ENCODE peak calls at places on chromosomes 1 and 21, in four cellular contexts. K is K562, G is HepG2, B is GM12878. N is an unnamed sample.

GRCh38 chr21:34736116-34736870 is 67.5 kb downstream of the CLIC6 start:
- DNase-seq in K (no peak), G (no peak), B (no peak), N (no peak)

GRCh38 chr1:225767591-225768540 is 9.8 kb upstream of the SRP9 start:
- DNase-seq in K (no peak), G (peak), B (no peak), N (peak)

GRCh38 chr1:8570435-8570834 is 247.0 kb downstream of the RERE start:
- DNase-seq in K (no peak), G (no peak), B (no peak), N (no peak)

GRCh38 chr1:226355679-226356583 is 47.0 kb upstream of the LIN9 start:
- DNase-seq in K (no peak), G (no peak), B (no peak), N (no peak)

GRCh38 chr21:35159881-35160280 is 110.8 kb upstream of the RUNX1 start:
- DNase-seq in K (no peak), G (no peak), B (no peak), N (no peak)

GRCh38 chr21:40422851-40423635 is 423.9 kb downstream of the DSCAM start:
- DNase-seq in K (no peak), G (no peak), B (no peak), N (no peak)

GRCh38 chr1:56901720-56902119 is 47.1 kb downstream of the C8A start:
- DNase-seq in K (no peak), G (no peak), B (no peak), N (no peak)

GRCh38 chr1:228004331-228004871 is 2.4 kb upstream of the WNT3A start:
- DNase-seq in K (peak), G (peak), B (no peak), N (peak)

GRCh38 chr1:114735479-114735878 is 18.9 kb upstream of the NRAS start:
- DNase-seq in K (no peak), G (no peak), B (no peak), N (no peak)

GRCh38 chr1:29298175-29298720 is 61.9 kb downstream of the PTPRU start:
- DNase-seq in K (no peak), G (no peak), B (no peak), N (no peak)

GRCh38 chr1:243842978-243843490 is 7.0 kb downstream of the AKT3 start:
- DNase-seq in K (peak), G (no peak), B (no peak), N (no peak)

GRCh38 chr1:186819140-186819539 is 9.6 kb upstream of the PLA2G4A start:
- DNase-seq in K (no peak), G (no peak), B (peak), N (no peak)

GRCh38 chr1:64110924-64111777 is 92.3 kb upstream of the UBE2U start:
- DNase-seq in K (no peak), G (no peak), B (no peak), N (no peak)

GRCh38 chr1:64114012-64114525 is 89.4 kb upstream of the UBE2U start:
- DNase-seq in K (no peak), G (no peak), B (no peak), N (no peak)

GRCh38 chr1:64107587-64107986 is 95.8 kb upstream of the UBE2U start:
- DNase-seq in K (no peak), G (no peak), B (no peak), N (no peak)

GRCh38 chr1:64111787-64112186 is 91.6 kb upstream of the UBE2U start:
- DNase-seq in K (no peak), G (no peak), B (no peak), N (no peak)

GRCh38 chr1:64112281-64112680 is 91.1 kb upstream of the UBE2U start:
- DNase-seq in K (no peak), G (no peak), B (no peak), N (no peak)
- TF ChIP-seq ESRRA in K (no peak), G (no peak), B (no peak), N (no peak)

GRCh38 chr21:42665026-42665425 is 11.6 kb downstream of the PDE9A start:
- DNase-seq in K (peak), G (no peak), B (no peak), N (no peak)
- TF ChIP-seq USF2 in K (no peak), G (no peak), B (no peak), N (no peak)

GRCh38 chr1:107135466-107135865 is 5.4 kb upstream of the NTNG1 start:
- DNase-seq in K (peak), G (peak), B (no peak), N (peak)
- TF ChIP-seq CBFB in K (no peak), G (no peak), B (no peak), N (no peak)

DNA sequence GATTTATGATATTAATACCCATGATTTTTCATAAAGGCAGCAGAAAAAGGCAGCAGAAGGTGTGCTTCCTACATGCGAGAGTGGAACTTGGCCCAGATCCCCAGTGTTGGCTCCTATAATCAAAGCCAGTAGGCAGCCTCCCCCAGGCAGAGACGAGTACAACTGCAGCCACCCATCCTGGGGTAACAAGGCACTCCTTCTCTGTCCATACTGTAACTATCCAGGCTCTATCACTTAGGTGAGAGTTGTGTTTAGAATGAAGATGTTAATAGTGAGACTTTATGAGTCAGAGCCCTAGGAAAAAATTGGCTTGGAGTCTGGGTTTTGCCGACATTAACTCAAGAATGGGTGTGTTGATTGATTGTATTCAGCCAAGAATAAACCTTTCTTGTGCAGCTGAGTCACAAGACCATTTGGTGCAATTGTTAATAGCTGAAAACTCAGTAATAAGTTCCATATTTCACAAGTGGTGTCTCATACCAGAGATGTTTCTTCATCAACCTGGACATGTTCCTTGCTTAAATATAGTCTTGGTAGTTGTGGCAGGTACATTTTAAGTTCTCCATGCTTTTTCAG is 322.3 kb downstream of the DUSP10 start:
- DNase-seq in K (no peak), G (no peak), B (no peak), N (no peak)
- TF ChIP-seq ESRRA in K (no peak), G (no peak), B (no peak), N (no peak)

GRCh38 chr1:239247299-239247698 is 139.1 kb upstream of the CHRM3 start:
- DNase-seq in K (no peak), G (no peak), B (no peak), N (no peak)

GRCh38 chr1:239255628-239256160 is 130.7 kb upstream of the CHRM3 start:
- DNase-seq in K (no peak), G (no peak), B (no peak), N (no peak)

GRCh38 chr1:239253032-239253431 is 133.3 kb upstream of the CHRM3 start:
- DNase-seq in K (no peak), G (no peak), B (no peak), N (no peak)

GRCh38 chr1:239250353-239251035 is 135.9 kb upstream of the CHRM3 start:
- DNase-seq in K (no peak), G (no peak), B (no peak), N (no peak)
- TF ChIP-seq USF2 in K (no peak), G (no peak), B (no peak), N (no peak)

GRCh38 chr1:210151063-210151672 is 81.4 kb upstream of the SERTAD4 start:
- DNase-seq in K (no peak), G (no peak), B (no peak), N (no peak)
- TF ChIP-seq CBFB in K (no peak), G (no peak), B (no peak), N (no peak)